ENCODE peak calls at places on chromosome 12, in eight cellular contexts. One of them, this sample, is unnamed.

GRCh38 chr12:181921-182320 is 32.0 kb downstream of the SLC6A12 start:
- DNase-seq in A549: no peak
- DNase-seq in sigmoid colon: no peak
- DNase-seq in tibial nerve: no peak
- DNase-seq in GM12878: no peak
- DNase-seq in ovary: no peak
- DNase-seq in upper lobe of left lung: no peak
- DNase-seq in K562: no peak
- DNase-seq in this sample: no peak

GRCh38 chr12:7989827-7990491 is 42.6 kb upstream of the FOXJ2 start:
- DNase-seq in A549: no peak
- DNase-seq in sigmoid colon: no peak
- DNase-seq in tibial nerve: no peak
- DNase-seq in GM12878: no peak
- DNase-seq in ovary: no peak
- DNase-seq in upper lobe of left lung: no peak
- DNase-seq in K562: peak
- DNase-seq in this sample: no peak

GRCh38 chr12:65051196-65051595 is 69.9 kb downstream of the WIF1 start:
- DNase-seq in A549: no peak
- DNase-seq in sigmoid colon: no peak
- DNase-seq in tibial nerve: no peak
- DNase-seq in GM12878: no peak
- DNase-seq in ovary: no peak
- DNase-seq in upper lobe of left lung: peak
- DNase-seq in K562: no peak
- DNase-seq in this sample: no peak

GRCh38 chr12:2998789-2999264 is 39.6 kb downstream of the TEAD4 start:
- DNase-seq in A549: no peak
- DNase-seq in sigmoid colon: no peak
- DNase-seq in tibial nerve: no peak
- DNase-seq in GM12878: no peak
- DNase-seq in ovary: peak
- DNase-seq in upper lobe of left lung: no peak
- DNase-seq in K562: peak
- DNase-seq in this sample: no peak

GRCh38 chr12:4392223-4392742 is 12.8 kb upstream of the FGF23 start:
- DNase-seq in A549: no peak
- DNase-seq in sigmoid colon: no peak
- DNase-seq in tibial nerve: no peak
- DNase-seq in GM12878: no peak
- DNase-seq in ovary: no peak
- DNase-seq in upper lobe of left lung: peak
- DNase-seq in K562: peak
- DNase-seq in this sample: no peak

GRCh38 chr12:65834146-65834935 is 10.1 kb downstream of the HMGA2 start:
- DNase-seq in A549: no peak
- DNase-seq in sigmoid colon: no peak
- DNase-seq in tibial nerve: no peak
- DNase-seq in GM12878: no peak
- DNase-seq in ovary: no peak
- DNase-seq in upper lobe of left lung: no peak
- DNase-seq in K562: no peak
- DNase-seq in this sample: no peak

GRCh38 chr12:127655691-127656090 is 611.3 kb upstream of the TMEM132C start:
- DNase-seq in A549: no peak
- DNase-seq in sigmoid colon: no peak
- DNase-seq in tibial nerve: no peak
- DNase-seq in GM12878: no peak
- DNase-seq in ovary: no peak
- DNase-seq in upper lobe of left lung: no peak
- DNase-seq in K562: no peak
- DNase-seq in this sample: no peak

GRCh38 chr12:57452181-57452936 is 2.7 kb upstream of the INHBE start:
- DNase-seq in A549: peak
- DNase-seq in sigmoid colon: no peak
- DNase-seq in tibial nerve: no peak
- DNase-seq in GM12878: no peak
- DNase-seq in ovary: no peak
- DNase-seq in upper lobe of left lung: no peak
- DNase-seq in K562: peak
- DNase-seq in this sample: no peak

GRCh38 chr12:10362828-10363664 is 26.8 kb downstream of the KLRK1 start:
- DNase-seq in A549: no peak
- DNase-seq in sigmoid colon: no peak
- DNase-seq in tibial nerve: no peak
- DNase-seq in GM12878: peak
- DNase-seq in ovary: no peak
- DNase-seq in upper lobe of left lung: no peak
- DNase-seq in K562: peak
- DNase-seq in this sample: no peak

GRCh38 chr12:10361084-10361483 is 28.8 kb downstream of the KLRK1 start:
- DNase-seq in A549: no peak
- DNase-seq in sigmoid colon: no peak
- DNase-seq in tibial nerve: no peak
- DNase-seq in GM12878: no peak
- DNase-seq in ovary: no peak
- DNase-seq in upper lobe of left lung: no peak
- DNase-seq in K562: peak
- DNase-seq in this sample: no peak

GRCh38 chr12:10363665-10363921 is 26.2 kb downstream of the KLRK1 start:
- DNase-seq in A549: no peak
- DNase-seq in sigmoid colon: no peak
- DNase-seq in tibial nerve: no peak
- DNase-seq in GM12878: no peak
- DNase-seq in ovary: no peak
- DNase-seq in upper lobe of left lung: no peak
- DNase-seq in K562: no peak
- DNase-seq in this sample: no peak

GRCh38 chr12:10361622-10362021 is 28.2 kb downstream of the KLRK1 start:
- DNase-seq in A549: no peak
- DNase-seq in sigmoid colon: no peak
- DNase-seq in tibial nerve: no peak
- DNase-seq in GM12878: no peak
- DNase-seq in ovary: no peak
- DNase-seq in upper lobe of left lung: no peak
- DNase-seq in K562: peak
- DNase-seq in this sample: no peak

DNA sequence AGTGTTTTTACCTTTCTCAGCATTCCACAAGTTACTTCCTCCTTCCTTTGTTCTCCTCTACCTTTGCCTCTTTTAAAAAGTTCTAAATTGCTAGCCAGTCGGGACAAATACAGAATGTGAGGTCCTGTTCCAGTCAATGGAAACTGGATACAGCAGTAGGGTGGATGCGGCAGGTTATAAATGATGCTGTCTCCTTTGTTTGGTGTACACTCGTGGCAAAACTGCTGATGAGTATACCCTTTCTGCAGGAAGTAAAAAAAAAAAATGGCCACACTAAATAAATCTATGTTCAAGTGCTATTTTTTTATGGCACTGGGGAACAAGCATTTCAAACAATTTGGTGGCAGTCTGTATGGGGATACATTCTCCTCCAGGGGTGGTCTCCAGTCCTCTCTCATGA is 27.5 kb downstream of the KLRK1 start:
- DNase-seq in A549: no peak
- DNase-seq in sigmoid colon: no peak
- DNase-seq in tibial nerve: no peak
- DNase-seq in GM12878: no peak
- DNase-seq in ovary: no peak
- DNase-seq in upper lobe of left lung: no peak
- DNase-seq in K562: peak
- DNase-seq in this sample: no peak
- H3K4me3 ChIP-seq in A549: no peak
- H3K4me3 ChIP-seq in sigmoid colon: peak
- H3K4me3 ChIP-seq in tibial nerve: no peak
- H3K4me3 ChIP-seq in GM12878: no peak
- H3K4me3 ChIP-seq in ovary: no peak
- H3K4me3 ChIP-seq in upper lobe of left lung: no peak
- H3K4me3 ChIP-seq in K562: no peak
- H3K4me3 ChIP-seq in this sample: no peak

GRCh38 chr12:6542209-6543009 is 8.1 kb downstream of the GAPDH start:
- DNase-seq in A549: peak
- DNase-seq in sigmoid colon: peak
- DNase-seq in tibial nerve: no peak
- DNase-seq in GM12878: no peak
- DNase-seq in ovary: no peak
- DNase-seq in upper lobe of left lung: no peak
- DNase-seq in K562: no peak
- DNase-seq in this sample: no peak

GRCh38 chr12:6539276-6540134 is 5.2 kb downstream of the GAPDH start:
- DNase-seq in A549: peak
- DNase-seq in sigmoid colon: peak
- DNase-seq in tibial nerve: no peak
- DNase-seq in GM12878: no peak
- DNase-seq in ovary: no peak
- DNase-seq in upper lobe of left lung: no peak
- DNase-seq in K562: peak
- DNase-seq in this sample: no peak

GRCh38 chr12:6541371-6542165 is 7.3 kb downstream of the GAPDH start:
- DNase-seq in A549: no peak
- DNase-seq in sigmoid colon: peak
- DNase-seq in tibial nerve: no peak
- DNase-seq in GM12878: no peak
- DNase-seq in ovary: no peak
- DNase-seq in upper lobe of left lung: peak
- DNase-seq in K562: peak
- DNase-seq in this sample: no peak

GRCh38 chr12:6538420-6539275 is 4.3 kb downstream of the GAPDH start:
- DNase-seq in A549: peak
- DNase-seq in sigmoid colon: peak
- DNase-seq in tibial nerve: no peak
- DNase-seq in GM12878: no peak
- DNase-seq in ovary: no peak
- DNase-seq in upper lobe of left lung: no peak
- DNase-seq in K562: peak
- DNase-seq in this sample: no peak

DNA sequence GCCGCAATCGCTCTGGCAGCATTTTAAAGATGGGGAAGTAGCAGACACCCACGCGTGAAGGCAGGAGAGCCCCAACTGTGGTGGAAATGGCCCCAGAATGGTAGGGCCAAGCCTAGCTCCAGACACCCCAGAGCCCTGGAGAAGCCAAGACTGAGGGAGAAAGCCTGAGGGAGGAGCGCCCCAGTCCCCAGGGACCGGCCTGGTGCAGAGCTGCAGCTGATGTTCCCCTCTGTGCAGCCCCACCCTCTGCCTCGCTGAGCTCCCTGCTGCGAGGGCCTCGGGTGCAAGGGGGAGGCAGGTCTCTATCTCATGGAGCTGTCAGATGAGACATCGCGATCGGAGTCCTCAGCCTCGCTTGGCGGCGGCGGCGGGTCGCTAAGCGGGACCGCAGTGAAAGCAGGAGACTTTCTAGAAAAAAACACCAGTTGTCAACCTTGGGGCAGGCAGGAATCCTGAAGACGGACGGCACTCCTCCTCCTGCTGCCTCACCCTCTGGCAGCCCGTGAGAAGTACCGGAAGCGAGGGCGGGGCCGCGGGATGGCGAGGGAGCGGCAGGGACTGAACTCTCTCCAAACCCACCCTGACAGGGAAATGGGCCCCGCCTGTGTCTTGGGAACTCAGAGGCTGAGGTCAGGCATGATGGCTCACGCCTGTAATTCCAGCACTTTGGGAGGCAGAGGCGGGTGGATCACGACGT is 6.0 kb downstream of the GAPDH start:
- DNase-seq in A549: peak
- DNase-seq in sigmoid colon: peak
- DNase-seq in tibial nerve: peak
- DNase-seq in GM12878: no peak
- DNase-seq in ovary: peak
- DNase-seq in upper lobe of left lung: peak
- DNase-seq in K562: peak
- DNase-seq in this sample: peak
- TF ChIP-seq EP300 in A549: no peak
- TF ChIP-seq EP300 in sigmoid colon: no peak
- TF ChIP-seq EP300 in tibial nerve: peak
- TF ChIP-seq EP300 in GM12878: no peak
- TF ChIP-seq EP300 in ovary: no peak
- TF ChIP-seq EP300 in upper lobe of left lung: no peak
- TF ChIP-seq EP300 in K562: no peak
- TF ChIP-seq EP300 in this sample: no peak

GRCh38 chr12:95577820-95578219 is 26.5 kb upstream of the USP44 start:
- DNase-seq in A549: no peak
- DNase-seq in sigmoid colon: no peak
- DNase-seq in tibial nerve: no peak
- DNase-seq in GM12878: no peak
- DNase-seq in ovary: no peak
- DNase-seq in upper lobe of left lung: no peak
- DNase-seq in K562: no peak
- DNase-seq in this sample: no peak

GRCh38 chr12:95574030-95574429 is 22.8 kb upstream of the USP44 start:
- DNase-seq in A549: no peak
- DNase-seq in sigmoid colon: no peak
- DNase-seq in tibial nerve: no peak
- DNase-seq in GM12878: no peak
- DNase-seq in ovary: no peak
- DNase-seq in upper lobe of left lung: no peak
- DNase-seq in K562: no peak
- DNase-seq in this sample: no peak

GRCh38 chr12:95571369-95571768 is 20.1 kb upstream of the USP44 start:
- DNase-seq in A549: no peak
- DNase-seq in sigmoid colon: no peak
- DNase-seq in tibial nerve: no peak
- DNase-seq in GM12878: no peak
- DNase-seq in ovary: no peak
- DNase-seq in upper lobe of left lung: no peak
- DNase-seq in K562: no peak
- DNase-seq in this sample: no peak

DNA sequence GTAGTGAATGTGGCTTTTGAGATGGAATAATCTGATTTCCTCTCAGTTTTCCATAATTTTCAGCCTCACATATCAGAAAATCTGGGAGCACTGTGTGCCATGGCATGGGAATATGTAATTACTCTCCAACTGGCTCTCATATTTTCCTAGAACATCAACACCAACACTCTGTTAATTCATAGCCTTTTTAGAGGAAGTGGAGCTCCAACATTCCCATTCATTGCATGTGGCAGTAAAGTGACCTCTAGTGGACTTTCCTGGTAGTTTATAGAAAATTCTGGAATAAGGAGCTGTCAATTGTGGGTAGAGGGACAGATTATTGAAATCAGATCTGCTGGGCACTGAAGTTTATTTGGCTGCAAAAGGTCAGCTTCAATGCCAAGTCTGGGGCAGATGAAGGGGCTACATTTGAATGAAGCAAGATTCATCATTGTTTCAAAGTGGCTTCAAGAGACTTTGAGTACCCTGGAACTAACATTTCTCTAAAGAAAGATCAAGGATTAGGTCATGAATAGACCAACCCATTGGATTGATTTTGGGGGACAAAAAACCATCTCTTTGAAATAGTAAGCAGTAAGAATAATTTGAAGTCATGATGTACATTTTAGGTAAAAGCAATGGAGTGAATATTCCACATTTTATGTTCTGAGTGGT is 23.6 kb upstream of the USP44 start:
- DNase-seq in A549: peak
- DNase-seq in sigmoid colon: no peak
- DNase-seq in tibial nerve: no peak
- DNase-seq in GM12878: no peak
- DNase-seq in ovary: no peak
- DNase-seq in upper lobe of left lung: no peak
- DNase-seq in K562: peak
- DNase-seq in this sample: peak
- H3K4me3 ChIP-seq in A549: no peak
- H3K4me3 ChIP-seq in sigmoid colon: no peak
- H3K4me3 ChIP-seq in tibial nerve: no peak
- H3K4me3 ChIP-seq in GM12878: no peak
- H3K4me3 ChIP-seq in ovary: no peak
- H3K4me3 ChIP-seq in upper lobe of left lung: no peak
- H3K4me3 ChIP-seq in K562: no peak
- H3K4me3 ChIP-seq in this sample: no peak

GRCh38 chr12:12502813-12503146 is 59.9 kb downstream of the DUSP16 start:
- DNase-seq in A549: no peak
- DNase-seq in sigmoid colon: no peak
- DNase-seq in tibial nerve: no peak
- DNase-seq in GM12878: no peak
- DNase-seq in ovary: no peak
- DNase-seq in upper lobe of left lung: no peak
- DNase-seq in K562: no peak
- DNase-seq in this sample: no peak

GRCh38 chr12:12501121-12501520 is 61.5 kb downstream of the DUSP16 start:
- DNase-seq in A549: no peak
- DNase-seq in sigmoid colon: no peak
- DNase-seq in tibial nerve: no peak
- DNase-seq in GM12878: no peak
- DNase-seq in ovary: no peak
- DNase-seq in upper lobe of left lung: no peak
- DNase-seq in K562: no peak
- DNase-seq in this sample: no peak

GRCh38 chr12:12506541-12506940 is 56.1 kb downstream of the DUSP16 start:
- DNase-seq in A549: no peak
- DNase-seq in sigmoid colon: no peak
- DNase-seq in tibial nerve: no peak
- DNase-seq in GM12878: no peak
- DNase-seq in ovary: no peak
- DNase-seq in upper lobe of left lung: no peak
- DNase-seq in K562: no peak
- DNase-seq in this sample: no peak

GRCh38 chr12:12505544-12506501 is 56.8 kb downstream of the DUSP16 start:
- DNase-seq in A549: no peak
- DNase-seq in sigmoid colon: no peak
- DNase-seq in tibial nerve: no peak
- DNase-seq in GM12878: peak
- DNase-seq in ovary: no peak
- DNase-seq in upper lobe of left lung: no peak
- DNase-seq in K562: peak
- DNase-seq in this sample: no peak

DNA sequence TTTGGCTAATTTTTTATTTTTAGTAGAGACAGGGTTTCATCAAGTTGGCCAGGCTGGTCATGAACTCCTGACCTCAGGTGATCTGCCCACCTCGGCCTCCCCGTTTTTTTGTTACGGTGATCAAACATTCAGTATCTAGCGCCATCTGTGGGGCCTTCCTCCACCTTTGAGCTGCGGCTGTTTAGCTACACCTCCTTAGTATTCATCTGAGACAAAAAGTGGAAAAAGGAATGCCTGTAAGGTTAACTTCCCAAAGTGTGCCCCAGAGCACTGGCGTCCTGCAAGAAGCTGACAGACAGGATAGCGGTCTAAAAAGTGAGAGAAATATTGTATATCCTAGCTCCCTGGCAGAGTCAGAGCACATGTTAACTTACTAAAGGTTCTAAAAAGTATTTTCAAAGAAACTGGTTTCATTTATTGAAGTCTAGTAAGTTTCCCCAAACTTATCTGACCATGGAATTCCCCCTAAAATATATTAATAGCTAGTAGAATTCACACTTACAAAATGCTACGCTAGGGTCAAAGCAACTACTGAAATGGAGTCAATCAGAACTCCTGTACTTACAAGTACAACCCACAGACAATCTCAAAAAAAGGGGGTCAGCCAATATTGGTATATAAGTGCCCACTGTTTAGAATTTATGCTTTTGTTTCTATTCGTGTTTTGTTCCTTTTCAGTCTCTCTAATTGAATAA is 59.1 kb downstream of the DUSP16 start:
- DNase-seq in A549: no peak
- DNase-seq in sigmoid colon: no peak
- DNase-seq in tibial nerve: no peak
- DNase-seq in GM12878: no peak
- DNase-seq in ovary: no peak
- DNase-seq in upper lobe of left lung: no peak
- DNase-seq in K562: no peak
- DNase-seq in this sample: no peak
- TF ChIP-seq EP300 in A549: no peak
- TF ChIP-seq EP300 in sigmoid colon: no peak
- TF ChIP-seq EP300 in tibial nerve: no peak
- TF ChIP-seq EP300 in GM12878: peak
- TF ChIP-seq EP300 in ovary: no peak
- TF ChIP-seq EP300 in upper lobe of left lung: no peak
- TF ChIP-seq EP300 in K562: no peak
- TF ChIP-seq EP300 in this sample: no peak

This sample was measured in esophagus muscularis mucosa.